ENCODE peak calls at places on chromosomes 6 and 20, in ten cellular contexts. J is upper lobe of right lung; I is CD8-positive, alpha-beta T cell; C is endothelial cell of umbilical vein; Q is naive thymus-derived CD4-positive, alpha-beta T cell; W is heart right ventricle; L is prostate gland; O is fibroblast of lung; D is Panc1; Z is stomach. F is an unnamed sample. For H3K4me1 and H3K36me3, the result is how much of the 10 kb centered on the place peaks cover.

GRCh38 chr6:3946779-3947178 is 97.6 kb downstream of the FAM50B start:
- DNase-seq in J (no peak), I (no peak), C (no peak), Q (no peak), W (no peak), L (no peak), O (no peak), D (no peak), Z (no peak), F (no peak)

GRCh38 chr20:44069203-44069931 is 117.6 kb downstream of the JPH2 start:
- DNase-seq in J (peak), I (peak), C (no peak), Q (peak), W (no peak), L (no peak), O (peak), D (no peak), Z (peak), F (peak)

GRCh38 chr20:35146299-35146921 is 726 bp downstream of the EDEM2 start:
- DNase-seq in J (peak), I (peak), C (peak), Q (no peak), W (peak), L (no peak), O (no peak), D (no peak), Z (no peak), F (no peak)

GRCh38 chr6:165404703-165405102 is 95.3 kb upstream of the C6orf118 start:
- DNase-seq in J (no peak), I (no peak), C (no peak), Q (no peak), W (no peak), L (no peak), O (no peak), D (no peak), Z (no peak), F (no peak)

GRCh38 chr20:46641424-46641823 is 9.8 kb downstream of the SLC13A3 start:
- DNase-seq in J (no peak), I (no peak), C (no peak), Q (no peak), W (no peak), L (no peak), O (no peak), D (no peak), Z (no peak), F (no peak)

GRCh38 chr6:36627801-36628246 is 33.7 kb downstream of the SRSF3 start:
- DNase-seq in J (peak), I (no peak), C (peak), Q (no peak), W (peak), L (peak), O (peak), D (no peak), Z (peak), F (no peak)

GRCh38 chr6:111563581-111563980 is 42.1 kb downstream of the TRAF3IP2 start:
- DNase-seq in J (no peak), I (no peak), C (no peak), Q (no peak), W (no peak), L (no peak), O (no peak), D (no peak), Z (no peak), F (no peak)

GRCh38 chr6:40907198-40907701 is 131.8 kb downstream of the UNC5CL start:
- DNase-seq in J (no peak), I (no peak), C (peak), Q (no peak), W (peak), L (peak), O (peak), D (peak), Z (peak), F (no peak)

GRCh38 chr20:4465855-4466545 is 255.7 kb upstream of the PRND start:
- DNase-seq in J (no peak), I (no peak), C (no peak), Q (no peak), W (no peak), L (no peak), O (peak), D (no peak), Z (no peak), F (no peak)

GRCh38 chr6:133730881-133731280 is 158.0 kb upstream of the TCF21 start:
- DNase-seq in J (no peak), I (no peak), C (no peak), Q (no peak), W (no peak), L (no peak), O (no peak), D (no peak), Z (no peak), F (no peak)

GRCh38 chr6:80163754-80164187 is 57.3 kb downstream of the BCKDHB start:
- DNase-seq in J (no peak), I (no peak), C (peak), Q (peak), W (no peak), L (no peak), O (peak), D (peak), Z (no peak), F (no peak)

GRCh38 chr6:84926756-84927155 is 162.4 kb upstream of the TBX18 start:
- DNase-seq in J (no peak), I (no peak), C (no peak), Q (no peak), W (no peak), L (no peak), O (no peak), D (no peak), Z (no peak), F (no peak)

GRCh38 chr20:6418732-6419131 is 295.9 kb upstream of the FERMT1 start:
- DNase-seq in J (no peak), I (no peak), C (no peak), Q (no peak), W (no peak), L (no peak), O (peak), D (peak), Z (no peak), F (no peak)

GRCh38 chr6:31721351-31722020 is at the start of gene LY6G6C:
- DNase-seq in J (no peak), I (no peak), C (no peak), Q (no peak), W (no peak), L (no peak), O (no peak), D (no peak), Z (no peak), F (no peak)

GRCh38 chr20:42864116-42864515 is 325.6 kb downstream of the PTPRT start:
- DNase-seq in J (no peak), I (no peak), C (no peak), Q (no peak), W (no peak), L (no peak), O (no peak), D (no peak), Z (no peak), F (no peak)

GRCh38 chr6:45447005-45447404 is 69.3 kb upstream of the SUPT3H start:
- DNase-seq in J (no peak), I (no peak), C (peak), Q (no peak), W (no peak), L (no peak), O (no peak), D (no peak), Z (no peak), F (no peak)

GRCh38 chr6:150830409-150831165 is 34.9 kb upstream of the MTHFD1L start:
- DNase-seq in J (no peak), I (no peak), C (no peak), Q (no peak), W (no peak), L (no peak), O (no peak), D (no peak), Z (no peak), F (no peak)

GRCh38 chr6:150813319-150813992 is 52.0 kb upstream of the MTHFD1L start:
- DNase-seq in J (no peak), I (peak), C (no peak), Q (no peak), W (no peak), L (no peak), O (peak), D (no peak), Z (no peak), F (no peak)

GRCh38 chr20:62837790-62838458 is 21.1 kb downstream of the COL9A3 start:
- DNase-seq in J (peak), I (no peak), C (no peak), Q (no peak), W (peak), L (peak), O (peak), D (no peak), Z (peak), F (no peak)

GRCh38 chr6:11618533-11618932 is 81.0 kb downstream of the TMEM170B start:
- DNase-seq in J (no peak), I (no peak), C (peak), Q (peak), W (no peak), L (no peak), O (no peak), D (no peak), Z (no peak), F (no peak)

GRCh38 chr6:140340795-140341194 is 966.3 kb upstream of the CITED2 start:
- DNase-seq in J (no peak), I (no peak), C (no peak), Q (no peak), W (no peak), L (no peak), O (no peak), D (no peak), Z (no peak), F (no peak)

GRCh38 chr6:119453242-119453641 is 103.7 kb upstream of the MAN1A1 start:
- DNase-seq in J (no peak), I (no peak), C (no peak), Q (no peak), W (no peak), L (no peak), O (no peak), D (no peak), Z (no peak), F (no peak)

GRCh38 chr6:98844244-98845161 is 10.1 kb downstream of the POU3F2 start:
- DNase-seq in J (no peak), I (no peak), C (no peak), Q (no peak), W (no peak), L (no peak), O (no peak), D (no peak), Z (no peak), F (no peak)

GRCh38 chr20:42361402-42361801 is 743.2 kb upstream of the CHD6 start:
- DNase-seq in J (no peak), I (no peak), C (no peak), Q (no peak), W (no peak), L (no peak), O (no peak), D (no peak), Z (no peak), F (no peak)

GRCh38 chr6:146503096-146503495 is 40.5 kb upstream of the RAB32 start:
- DNase-seq in J (no peak), I (no peak), C (no peak), Q (no peak), W (no peak), L (no peak), O (no peak), D (no peak), Z (no peak), F (no peak)

GRCh38 chr6:23547851-23548250 is 578.2 kb upstream of the NRSN1 start:
- DNase-seq in J (no peak), I (no peak), C (no peak), Q (no peak), W (no peak), L (no peak), O (no peak), D (no peak), Z (no peak), F (no peak)

GRCh38 chr6:108653864-108654402 is 93.2 kb downstream of the FOXO3 start:
- DNase-seq in J (no peak), I (no peak), C (peak), Q (peak), W (peak), L (peak), O (peak), D (no peak), Z (peak), F (no peak)

GRCh38 chr6:35590622-35591066 is 77.9 kb upstream of the TULP1 start:
- DNase-seq in J (no peak), I (no peak), C (peak), Q (no peak), W (peak), L (peak), O (peak), D (no peak), Z (no peak), F (no peak)

GRCh38 chr6:35594503-35595186 is 81.9 kb upstream of the TULP1 start:
- DNase-seq in J (no peak), I (no peak), C (no peak), Q (peak), W (no peak), L (no peak), O (no peak), D (no peak), Z (no peak), F (no peak)

GRCh38 chr6:35589201-35589739 is 76.6 kb upstream of the TULP1 start:
- DNase-seq in J (no peak), I (no peak), C (no peak), Q (no peak), W (no peak), L (no peak), O (no peak), D (no peak), Z (no peak), F (no peak)

GRCh38 chr6:35589904-35590303 is 77.2 kb upstream of the TULP1 start:
- DNase-seq in J (no peak), I (no peak), C (no peak), Q (no peak), W (no peak), L (no peak), O (no peak), D (no peak), Z (no peak), F (no peak)

DNA sequence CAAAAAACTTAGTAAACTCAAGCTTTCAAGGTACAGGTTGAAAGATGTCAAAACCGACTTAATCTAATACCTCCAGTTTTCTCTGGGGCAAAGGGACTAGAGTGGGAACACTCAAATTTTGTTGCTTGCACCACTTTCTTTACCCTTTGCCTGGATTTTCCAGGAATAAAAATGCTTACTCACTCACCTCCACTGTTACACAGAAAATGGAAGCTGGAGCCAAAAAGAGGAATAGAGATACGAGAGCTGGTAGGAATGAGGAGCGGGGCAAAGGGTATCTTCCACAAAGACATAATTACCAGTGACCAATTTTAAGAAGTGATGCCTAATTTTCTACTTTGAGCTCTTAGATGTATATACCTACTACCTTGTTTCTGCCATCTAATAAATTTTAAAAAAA is 79.5 kb upstream of the TULP1 start:
- DNase-seq in J (no peak), I (no peak), C (no peak), Q (no peak), W (no peak), L (no peak), O (no peak), D (no peak), Z (no peak), F (no peak)
- H3K4me1 ChIP-seq in J (half or more), I (half or more), C (under half), Q (under half), W (under half), L (under half), O (under half), D (under half), Z (half or more), F (half or more)

GRCh38 chr6:166465671-166466087 is 82.9 kb upstream of the MPC1 start:
- DNase-seq in J (no peak), I (no peak), C (no peak), Q (no peak), W (no peak), L (no peak), O (peak), D (no peak), Z (no peak), F (no peak)
- H3K27ac ChIP-seq in J (no peak), I (no peak), C (peak), Q (no peak), W (no peak), L (no peak), O (peak), D (no peak), Z (no peak), F (no peak)

GRCh38 chr6:144338951-144339681 is 54.0 kb downstream of the UTRN start:
- DNase-seq in J (no peak), I (no peak), C (no peak), Q (no peak), W (no peak), L (no peak), O (no peak), D (no peak), Z (no peak), F (no peak)
- H3K36me3 ChIP-seq in J (under half), I (under half), C (under half), Q (under half), W (under half), L (under half), O (under half), D (under half), Z (under half), F (under half)

GRCh38 chr20:19791887-19792286 is 33.8 kb downstream of the RIN2 start:
- DNase-seq in J (no peak), I (no peak), C (no peak), Q (no peak), W (no peak), L (no peak), O (no peak), D (no peak), Z (no peak), F (no peak)
- H3K4me1 ChIP-seq in J (under half), I (under half), C (under half), Q (under half), W (under half), L (under half), O (under half), D (under half), Z (under half), F (under half)

GRCh38 chr6:152273002-152273401 is 364.2 kb downstream of the SYNE1 start:
- DNase-seq in J (no peak), I (no peak), C (no peak), Q (no peak), W (no peak), L (no peak), O (peak), D (no peak), Z (no peak), F (no peak)

GRCh38 chr6:152271681-152272464 is 365.3 kb downstream of the SYNE1 start:
- DNase-seq in J (no peak), I (no peak), C (no peak), Q (no peak), W (peak), L (no peak), O (peak), D (no peak), Z (no peak), F (no peak)

GRCh38 chr6:152273638-152274037 is 363.5 kb downstream of the SYNE1 start:
- DNase-seq in J (no peak), I (no peak), C (no peak), Q (no peak), W (peak), L (no peak), O (no peak), D (no peak), Z (no peak), F (no peak)

GRCh38 chr6:152270301-152270925 is 366.7 kb downstream of the SYNE1 start:
- DNase-seq in J (no peak), I (no peak), C (no peak), Q (no peak), W (no peak), L (no peak), O (peak), D (no peak), Z (no peak), F (no peak)

DNA sequence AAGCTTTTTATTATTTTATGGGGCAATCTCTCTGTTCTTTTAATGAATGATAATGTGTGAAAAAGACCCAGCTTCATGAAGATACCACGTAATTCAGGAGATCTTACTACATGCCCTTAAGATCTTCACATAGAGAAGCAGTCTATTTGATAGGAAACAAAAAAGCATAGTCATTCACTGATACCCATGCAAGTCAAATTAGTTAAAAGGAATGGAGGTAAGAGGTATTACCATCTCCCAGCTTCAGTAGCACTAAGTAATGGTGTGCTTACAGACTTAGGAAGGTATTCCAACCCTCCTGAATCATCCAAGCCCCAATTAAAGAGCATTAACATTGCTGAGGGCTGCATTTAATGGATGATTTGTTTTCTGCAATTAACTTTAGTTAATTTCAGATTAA is 364.7 kb downstream of the SYNE1 start:
- DNase-seq in J (no peak), I (no peak), C (no peak), Q (no peak), W (no peak), L (no peak), O (no peak), D (no peak), Z (no peak), F (no peak)
- H3K27ac ChIP-seq in J (peak), I (no peak), C (no peak), Q (no peak), W (peak), L (peak), O (no peak), D (no peak), Z (peak), F (no peak)